ENCODE peak calls at places on chromosomes 6 and 20, in four cellular contexts. O, F, T and M are unnamed samples.
A peak's percentile ranks its signal among the peaks of the same experiment; 100 is the strongest.

GRCh38 chr6:37643851-37644672 is 53.6 kb downstream of the MDGA1 start:
- DNase-seq in O (no peak), F (no peak), T (no peak), M (no peak)

GRCh38 chr20:54227751-54228150 is 19.9 kb downstream of the PFDN4 start:
- DNase-seq in O (no peak), F (no peak), T (no peak), M (no peak)

GRCh38 chr6:39997101-39997635 is 62.9 kb upstream of the MOCS1 start:
- DNase-seq in O (no peak), F (no peak), T (no peak), M (no peak)

GRCh38 chr6:114216789-114217467 is 125.9 kb downstream of the HS3ST5 start:
- DNase-seq in O (no peak), F (no peak), T (no peak), M (no peak)

GRCh38 chr6:48916523-48917050 is 546.5 kb downstream of the MMUT start:
- DNase-seq in O (no peak), F (no peak), T (no peak), M (no peak)

GRCh38 chr6:125182237-125183018 is 28.9 kb downstream of the TPD52L1 start:
- DNase-seq in O (no peak), F (no peak), T (no peak), M (no peak)

GRCh38 chr20:19966840-19967239 is 50.3 kb upstream of the NAA20 start:
- DNase-seq in O (no peak), F (no peak), T (no peak), M (no peak)

GRCh38 chr6:137975058-137975940 is 108.2 kb downstream of the TNFAIP3 start:
- DNase-seq in O (no peak), F (no peak), T (peak; percentile 50), M (peak; percentile 35)

GRCh38 chr6:72696055-72696454 is 74.2 kb downstream of the KCNQ5 start:
- DNase-seq in O (no peak), F (no peak), T (no peak), M (no peak)

GRCh38 chr6:109826551-109826950 is 135.5 kb downstream of the FIG4 start:
- DNase-seq in O (no peak), F (no peak), T (no peak), M (no peak)

GRCh38 chr20:63330940-63331339 is 30.2 kb downstream of the CHRNA4 start:
- DNase-seq in O (no peak), F (peak; percentile 26), T (no peak), M (no peak)

GRCh38 chr20:1188347-1188746 is 3.6 kb upstream of the TMEM74B start:
- DNase-seq in O (no peak), F (no peak), T (no peak), M (no peak)

GRCh38 chr6:10414766-10415592 is at the start of gene TFAP2A:
- DNase-seq in O (no peak), F (no peak), T (peak; percentile 74), M (peak; percentile 90)

GRCh38 chr6:30684386-30685156 is 1.9 kb downstream of the PPP1R18 start:
- DNase-seq in O (no peak), F (peak; percentile 79), T (peak; percentile 59), M (peak; percentile 71)

GRCh38 chr6:56593801-56594318 is 48.8 kb downstream of the DST start:
- DNase-seq in O (no peak), F (no peak), T (peak; percentile 54), M (no peak)

GRCh38 chr6:12275084-12275483 is 15.1 kb upstream of the EDN1 start:
- DNase-seq in O (no peak), F (no peak), T (peak; percentile 30), M (peak; percentile 46)